ENCODE peak calls at places on chromosomes 7 and 10, in seven cellular contexts. One of them, this sample, is unnamed. For H3K4me1 and H3K9me3, the result is how much of the 10 kb centered on the place peaks cover.

GRCh38 chr10:56586391-56586790 is 225.3 kb upstream of the ZWINT start:
- DNase-seq in cardiac muscle cell: no peak
- DNase-seq in heart right ventricle: no peak
- DNase-seq in uterus: no peak
- DNase-seq in H1: no peak
- DNase-seq in lung: no peak
- DNase-seq in A549: no peak
- DNase-seq in this sample: no peak

GRCh38 chr7:38881015-38881414 is 28.0 kb downstream of the VPS41 start:
- DNase-seq in cardiac muscle cell: no peak
- DNase-seq in heart right ventricle: no peak
- DNase-seq in uterus: no peak
- DNase-seq in H1: no peak
- DNase-seq in lung: no peak
- DNase-seq in A549: no peak
- DNase-seq in this sample: no peak

GRCh38 chr10:43252166-43252784 is 14.6 kb downstream of the RASGEF1A start:
- DNase-seq in cardiac muscle cell: no peak
- DNase-seq in heart right ventricle: no peak
- DNase-seq in uterus: peak
- DNase-seq in H1: no peak
- DNase-seq in lung: no peak
- DNase-seq in A549: no peak
- DNase-seq in this sample: peak

GRCh38 chr7:131110294-131111080 is 217.2 kb upstream of the MKLN1 start:
- DNase-seq in cardiac muscle cell: peak
- DNase-seq in heart right ventricle: no peak
- DNase-seq in uterus: peak
- DNase-seq in H1: no peak
- DNase-seq in lung: no peak
- DNase-seq in A549: no peak
- DNase-seq in this sample: peak

GRCh38 chr10:13792011-13792410 is 205.2 kb downstream of the PRPF18 start:
- DNase-seq in cardiac muscle cell: no peak
- DNase-seq in heart right ventricle: peak
- DNase-seq in uterus: no peak
- DNase-seq in H1: no peak
- DNase-seq in lung: no peak
- DNase-seq in A549: no peak
- DNase-seq in this sample: no peak

GRCh38 chr7:1172666-1173523 is 12.9 kb upstream of the ZFAND2A start:
- DNase-seq in cardiac muscle cell: no peak
- DNase-seq in heart right ventricle: no peak
- DNase-seq in uterus: no peak
- DNase-seq in H1: no peak
- DNase-seq in lung: no peak
- DNase-seq in A549: no peak
- DNase-seq in this sample: no peak

GRCh38 chr7:94266278-94266677 is 128.4 kb upstream of the COL1A2 start:
- DNase-seq in cardiac muscle cell: peak
- DNase-seq in heart right ventricle: no peak
- DNase-seq in uterus: peak
- DNase-seq in H1: no peak
- DNase-seq in lung: peak
- DNase-seq in A549: no peak
- DNase-seq in this sample: peak

GRCh38 chr10:88952647-88953111 is at the start of gene ACTA2:
- DNase-seq in cardiac muscle cell: peak
- DNase-seq in heart right ventricle: peak
- DNase-seq in uterus: peak
- DNase-seq in H1: no peak
- DNase-seq in lung: no peak
- DNase-seq in A549: no peak
- DNase-seq in this sample: peak

GRCh38 chr10:4595920-4596319 is 230.1 kb upstream of the AKR1E2 start:
- DNase-seq in cardiac muscle cell: no peak
- DNase-seq in heart right ventricle: no peak
- DNase-seq in uterus: no peak
- DNase-seq in H1: no peak
- DNase-seq in lung: no peak
- DNase-seq in A549: no peak
- DNase-seq in this sample: no peak

GRCh38 chr7:66304536-66304935 is 99.4 kb downstream of the TPST1 start:
- DNase-seq in cardiac muscle cell: peak
- DNase-seq in heart right ventricle: no peak
- DNase-seq in uterus: no peak
- DNase-seq in H1: no peak
- DNase-seq in lung: no peak
- DNase-seq in A549: no peak
- DNase-seq in this sample: no peak

GRCh38 chr10:83262434-83262833 is 876.9 kb upstream of the GHITM start:
- DNase-seq in cardiac muscle cell: no peak
- DNase-seq in heart right ventricle: no peak
- DNase-seq in uterus: no peak
- DNase-seq in H1: no peak
- DNase-seq in lung: no peak
- DNase-seq in A549: no peak
- DNase-seq in this sample: no peak

GRCh38 chr10:128018236-128018635 is 108.0 kb downstream of the MKI67 start:
- DNase-seq in cardiac muscle cell: peak
- DNase-seq in heart right ventricle: no peak
- DNase-seq in uterus: no peak
- DNase-seq in H1: no peak
- DNase-seq in lung: no peak
- DNase-seq in A549: no peak
- DNase-seq in this sample: no peak

GRCh38 chr10:128022216-128023196 is 103.7 kb downstream of the MKI67 start:
- DNase-seq in cardiac muscle cell: no peak
- DNase-seq in heart right ventricle: no peak
- DNase-seq in uterus: peak
- DNase-seq in H1: no peak
- DNase-seq in lung: no peak
- DNase-seq in A549: no peak
- DNase-seq in this sample: no peak

GRCh38 chr10:128016423-128017060 is 109.6 kb downstream of the PTPRE start:
- DNase-seq in cardiac muscle cell: no peak
- DNase-seq in heart right ventricle: no peak
- DNase-seq in uterus: no peak
- DNase-seq in H1: no peak
- DNase-seq in lung: no peak
- DNase-seq in A549: no peak
- DNase-seq in this sample: no peak

GRCh38 chr10:128017825-128018224 is 108.4 kb downstream of the MKI67 start:
- DNase-seq in cardiac muscle cell: no peak
- DNase-seq in heart right ventricle: no peak
- DNase-seq in uterus: no peak
- DNase-seq in H1: no peak
- DNase-seq in lung: no peak
- DNase-seq in A549: no peak
- DNase-seq in this sample: no peak

DNA sequence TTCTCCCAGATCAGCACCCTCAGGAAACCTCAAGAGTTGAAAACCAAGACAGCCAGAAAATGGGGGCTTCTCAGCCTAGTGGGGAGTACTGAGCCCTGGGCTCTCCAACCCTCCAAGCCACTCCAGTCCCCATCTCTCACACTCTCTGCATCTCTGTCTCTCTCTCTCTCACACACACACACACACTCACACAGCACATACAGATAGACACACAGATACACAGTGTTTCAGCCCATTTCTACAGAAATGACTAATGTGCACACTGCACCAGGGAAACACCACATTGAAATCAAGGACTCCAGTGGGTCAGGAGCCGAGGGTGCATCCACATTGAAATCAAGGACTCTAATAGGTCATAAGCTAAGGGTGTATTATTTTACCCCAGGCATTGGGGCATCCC is 107.5 kb downstream of the MKI67 start:
- DNase-seq in cardiac muscle cell: no peak
- DNase-seq in heart right ventricle: no peak
- DNase-seq in uterus: no peak
- DNase-seq in H1: no peak
- DNase-seq in lung: no peak
- DNase-seq in A549: no peak
- DNase-seq in this sample: no peak
- H3K4me1 ChIP-seq in cardiac muscle cell: under half
- H3K4me1 ChIP-seq in heart right ventricle: under half
- H3K4me1 ChIP-seq in uterus: under half
- H3K4me1 ChIP-seq in H1: under half
- H3K4me1 ChIP-seq in lung: under half
- H3K4me1 ChIP-seq in A549: under half
- H3K4me1 ChIP-seq in this sample: under half

DNA sequence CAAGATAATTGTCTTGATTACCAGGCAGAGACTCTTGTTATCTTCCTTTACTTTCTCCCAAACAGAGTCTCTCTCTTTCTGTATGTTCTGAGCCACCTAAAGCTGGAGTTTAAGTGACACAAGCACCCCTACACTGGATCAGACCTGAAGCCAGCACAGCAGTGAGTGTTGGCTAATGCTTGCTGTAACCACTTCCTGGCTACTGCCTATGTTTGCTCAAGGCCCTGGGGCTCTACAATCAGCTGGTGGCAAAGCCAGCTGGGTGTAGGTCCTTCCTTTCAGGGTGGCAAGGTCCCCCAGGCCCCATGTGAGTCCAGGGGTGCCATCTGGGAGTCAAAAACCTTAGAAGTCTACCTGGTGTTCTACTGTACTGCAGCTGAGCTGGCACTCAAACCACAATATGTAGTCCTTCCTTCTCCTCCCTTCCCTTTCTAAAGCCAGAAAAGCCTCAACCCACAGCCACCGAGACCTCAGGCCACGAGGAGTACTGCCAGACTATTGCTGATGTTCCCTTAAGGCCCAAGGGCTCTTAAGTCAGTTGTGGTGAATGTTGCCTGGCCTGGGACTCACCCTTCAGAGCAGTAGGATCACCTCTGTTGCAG is 416.3 kb downstream of the ADRA2A start:
- DNase-seq in cardiac muscle cell: no peak
- DNase-seq in heart right ventricle: no peak
- DNase-seq in uterus: no peak
- DNase-seq in H1: no peak
- DNase-seq in lung: no peak
- DNase-seq in A549: no peak
- DNase-seq in this sample: no peak
- H3K9me3 ChIP-seq in cardiac muscle cell: under half
- H3K9me3 ChIP-seq in heart right ventricle: under half
- H3K9me3 ChIP-seq in uterus: under half
- H3K9me3 ChIP-seq in H1: under half
- H3K9me3 ChIP-seq in lung: under half
- H3K9me3 ChIP-seq in A549: under half
- H3K9me3 ChIP-seq in this sample: under half

GRCh38 chr10:125152646-125153368 is 7.6 kb downstream of the CTBP2 start:
- DNase-seq in cardiac muscle cell: peak
- DNase-seq in heart right ventricle: peak
- DNase-seq in uterus: peak
- DNase-seq in H1: no peak
- DNase-seq in lung: peak
- DNase-seq in A549: no peak
- DNase-seq in this sample: peak
- H3K4me3 ChIP-seq in cardiac muscle cell: no peak
- H3K4me3 ChIP-seq in heart right ventricle: no peak
- H3K4me3 ChIP-seq in uterus: peak
- H3K4me3 ChIP-seq in H1: peak
- H3K4me3 ChIP-seq in lung: no peak
- H3K4me3 ChIP-seq in A549: no peak
- H3K4me3 ChIP-seq in this sample: no peak

DNA sequence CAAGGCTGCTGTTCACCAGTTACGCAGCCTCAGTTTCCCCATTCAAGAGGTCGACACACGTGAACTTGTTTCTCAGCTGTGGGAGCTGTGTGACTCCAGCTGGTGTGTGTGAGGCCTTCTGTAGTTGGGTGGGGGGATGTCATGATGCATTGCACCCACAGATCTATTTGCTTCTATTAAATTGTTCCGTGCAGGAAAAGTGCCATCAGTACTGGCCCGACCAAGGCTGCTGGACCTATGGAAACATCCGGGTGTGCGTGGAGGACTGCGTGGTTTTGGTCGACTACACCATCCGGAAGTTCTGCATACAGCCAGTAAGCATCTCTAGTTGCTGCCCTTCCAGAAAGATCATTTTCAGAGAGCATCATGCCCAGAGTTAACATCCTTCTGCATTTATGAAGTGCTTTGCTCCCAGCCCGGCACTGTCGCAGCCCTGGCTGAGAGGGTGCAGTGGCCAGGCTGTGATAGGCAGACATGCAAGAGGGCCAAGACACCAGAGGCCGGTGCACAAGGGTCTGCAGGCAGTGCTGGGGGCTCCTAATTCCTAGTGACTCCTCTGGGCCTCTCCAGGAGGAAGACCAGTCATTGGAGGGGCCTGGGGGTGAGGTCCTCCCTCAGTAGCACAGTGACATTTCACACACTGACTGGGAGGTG is 60.2 kb downstream of the MKI67 start:
- DNase-seq in cardiac muscle cell: no peak
- DNase-seq in heart right ventricle: no peak
- DNase-seq in uterus: no peak
- DNase-seq in H1: no peak
- DNase-seq in lung: no peak
- DNase-seq in A549: no peak
- DNase-seq in this sample: no peak
- H3K4me1 ChIP-seq in cardiac muscle cell: under half
- H3K4me1 ChIP-seq in heart right ventricle: half or more
- H3K4me1 ChIP-seq in uterus: under half
- H3K4me1 ChIP-seq in H1: under half
- H3K4me1 ChIP-seq in lung: under half
- H3K4me1 ChIP-seq in A549: under half
- H3K4me1 ChIP-seq in this sample: under half

DNA sequence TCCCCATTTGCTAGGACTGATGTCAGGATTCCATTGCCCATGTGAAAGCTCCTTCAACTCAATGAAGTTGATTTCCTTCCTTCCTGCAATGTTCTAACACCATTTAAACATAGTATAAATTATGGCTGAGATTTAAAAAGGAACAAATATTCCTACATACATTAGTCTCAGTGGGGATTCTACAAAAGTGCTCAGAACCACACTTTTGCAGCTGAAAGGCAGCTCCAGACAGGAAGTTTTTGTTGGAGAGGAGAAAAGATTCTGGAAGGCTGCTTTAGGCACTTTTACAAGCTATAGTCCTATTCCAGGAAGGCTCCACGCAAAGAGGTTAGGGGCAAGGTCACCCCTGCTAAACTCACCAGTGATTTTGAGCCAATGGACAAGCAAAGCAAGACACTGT is 179.2 kb upstream of the CDCA7L start:
- DNase-seq in cardiac muscle cell: no peak
- DNase-seq in heart right ventricle: no peak
- DNase-seq in uterus: no peak
- DNase-seq in H1: no peak
- DNase-seq in lung: no peak
- DNase-seq in A549: no peak
- DNase-seq in this sample: no peak
- H3K9me3 ChIP-seq in cardiac muscle cell: under half
- H3K9me3 ChIP-seq in heart right ventricle: under half
- H3K9me3 ChIP-seq in uterus: under half
- H3K9me3 ChIP-seq in H1: under half
- H3K9me3 ChIP-seq in lung: under half
- H3K9me3 ChIP-seq in A549: under half
- H3K9me3 ChIP-seq in this sample: under half